ENCODE peak calls at places on chromosomes 12 and 14, in ten cellular contexts. M, J, X, S, W, P, K, R, G and A are unnamed samples.

GRCh38 chr14:97477353-97477752 is 680.2 kb downstream of the VRK1 start:
- DNase-seq in M (no peak), J (no peak), X (no peak), S (no peak), W (no peak), P (no peak), K (no peak), R (no peak), G (no peak), A (no peak)

GRCh38 chr12:9634177-9634803 is 26.6 kb upstream of the KLRB1 start:
- DNase-seq in M (no peak), J (peak), X (no peak), S (peak), W (peak), P (peak), K (no peak), R (peak), G (no peak), A (peak)

GRCh38 chr12:79674629-79675028 is 16.1 kb downstream of the PAWR start:
- DNase-seq in M (no peak), J (peak), X (no peak), S (peak), W (no peak), P (no peak), K (no peak), R (no peak), G (no peak), A (peak)

GRCh38 chr12:62263956-62264355 is 3.8 kb downstream of the USP15 start:
- DNase-seq in M (no peak), J (no peak), X (no peak), S (no peak), W (no peak), P (no peak), K (no peak), R (no peak), G (no peak), A (no peak)

GRCh38 chr12:5166976-5167375 is 123.3 kb downstream of the KCNA5 start:
- DNase-seq in M (no peak), J (peak), X (no peak), S (peak), W (peak), P (no peak), K (no peak), R (no peak), G (no peak), A (peak)

GRCh38 chr14:75859746-75860145 is 122.0 kb downstream of the TGFB3 start:
- DNase-seq in M (no peak), J (no peak), X (no peak), S (no peak), W (no peak), P (no peak), K (no peak), R (no peak), G (no peak), A (no peak)

GRCh38 chr14:104387385-104388010 is 192.1 kb upstream of the C14orf180 start:
- DNase-seq in M (no peak), J (no peak), X (no peak), S (no peak), W (no peak), P (no peak), K (no peak), R (no peak), G (no peak), A (no peak)

GRCh38 chr12:23556661-23557060 is 392.8 kb downstream of the SOX5 start:
- DNase-seq in M (no peak), J (no peak), X (no peak), S (no peak), W (no peak), P (no peak), K (no peak), R (no peak), G (no peak), A (no peak)

GRCh38 chr12:108933950-108934349 is 54.1 kb downstream of the DAO start:
- DNase-seq in M (no peak), J (no peak), X (no peak), S (no peak), W (no peak), P (no peak), K (no peak), R (no peak), G (no peak), A (no peak)

GRCh38 chr12:117805865-117806264 is 162.9 kb downstream of the KSR2 start:
- DNase-seq in M (no peak), J (no peak), X (no peak), S (no peak), W (no peak), P (no peak), K (no peak), R (no peak), G (no peak), A (no peak)

GRCh38 chr12:110546339-110546738 is 36.8 kb downstream of the PPTC7 start:
- DNase-seq in M (no peak), J (peak), X (no peak), S (peak), W (peak), P (no peak), K (no peak), R (no peak), G (no peak), A (peak)

GRCh38 chr12:11171953-11172675 is 1.1 kb downstream of the SMIM10L1 start:
- DNase-seq in M (no peak), J (peak), X (no peak), S (peak), W (peak), P (no peak), K (no peak), R (no peak), G (no peak), A (peak)

GRCh38 chr12:75631809-75632208 is 120.4 kb upstream of the KRR1 start:
- DNase-seq in M (no peak), J (no peak), X (no peak), S (no peak), W (no peak), P (no peak), K (no peak), R (no peak), G (no peak), A (no peak)

GRCh38 chr12:71312767-71313375 is 126.7 kb upstream of the LGR5 start:
- DNase-seq in M (no peak), J (peak), X (no peak), S (peak), W (peak), P (no peak), K (no peak), R (no peak), G (no peak), A (no peak)

GRCh38 chr14:80996049-80996901 is 40.9 kb downstream of the TSHR start:
- DNase-seq in M (no peak), J (peak), X (peak), S (peak), W (peak), P (peak), K (peak), R (peak), G (no peak), A (peak)

GRCh38 chr12:111446631-111447570 is 41.2 kb downstream of the SH2B3 start:
- DNase-seq in M (no peak), J (no peak), X (peak), S (no peak), W (no peak), P (no peak), K (no peak), R (no peak), G (no peak), A (no peak)

GRCh38 chr14:90522585-90523191 is 125.9 kb downstream of the CALM1 start:
- DNase-seq in M (no peak), J (peak), X (no peak), S (peak), W (no peak), P (no peak), K (no peak), R (peak), G (no peak), A (peak)

DNA sequence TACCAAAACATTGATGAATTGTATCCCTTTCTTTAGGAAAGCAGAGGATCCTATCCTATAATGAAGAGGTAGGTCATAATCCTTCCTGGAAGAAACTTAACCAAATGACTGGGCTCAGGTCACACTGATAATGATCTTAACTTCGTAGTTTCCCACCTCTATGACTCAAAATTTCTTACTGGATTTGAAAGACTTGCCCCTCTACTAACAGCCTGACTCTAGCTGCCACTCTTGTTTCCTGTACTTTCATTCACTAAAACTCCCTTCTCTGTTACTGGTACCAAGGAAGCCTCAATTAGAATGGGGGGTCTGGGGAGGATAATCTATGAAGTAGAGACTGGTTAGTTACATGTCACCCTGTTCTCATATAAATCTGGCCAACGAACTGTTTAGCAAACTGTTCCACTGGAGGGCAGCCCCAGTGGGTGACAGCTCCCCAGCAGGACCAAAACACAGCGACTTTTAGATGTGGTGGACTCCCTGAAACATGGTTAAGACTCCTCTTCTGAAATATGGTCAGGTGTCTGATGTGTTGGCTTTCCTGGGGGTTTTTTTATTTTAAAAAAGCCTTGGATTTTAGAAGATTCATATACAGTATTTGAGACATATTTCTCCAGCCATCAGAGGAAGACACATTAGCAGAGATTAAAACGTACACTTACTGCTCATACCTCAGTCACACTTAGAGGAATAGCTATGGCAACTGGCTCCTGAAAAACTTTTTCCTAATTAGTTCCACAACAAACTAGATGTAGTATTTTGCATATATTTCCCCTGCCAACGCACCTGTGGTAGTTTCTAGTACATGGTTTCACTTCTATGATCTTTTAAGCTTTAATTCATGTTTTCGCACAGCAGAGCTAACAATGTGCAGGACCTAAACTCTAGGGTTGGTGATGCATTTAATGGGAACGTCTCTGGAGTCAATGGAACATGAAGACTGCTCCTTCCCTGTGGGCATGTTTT is 72.3 kb downstream of the ACADS start:
- DNase-seq in M (no peak), J (no peak), X (no peak), S (no peak), W (no peak), P (no peak), K (no peak), R (no peak), G (no peak), A (no peak)
- H3K4me3 ChIP-seq in M (no peak), J (no peak), X (no peak), S (no peak), W (no peak), P (no peak), K (no peak), R (no peak), G (no peak), A (no peak)

GRCh38 chr12:122189626-122190475 is 6.9 kb downstream of the LRRC43 start:
- DNase-seq in M (no peak), J (no peak), X (no peak), S (no peak), W (no peak), P (no peak), K (no peak), R (no peak), G (no peak), A (no peak)

GRCh38 chr12:122192441-122192840 is 9.5 kb downstream of the LRRC43 start:
- DNase-seq in M (no peak), J (no peak), X (no peak), S (no peak), W (no peak), P (no peak), K (no peak), R (no peak), G (no peak), A (no peak)

GRCh38 chr12:122194804-122195203 is 8.7 kb upstream of the B3GNT4 start:
- DNase-seq in M (no peak), J (no peak), X (no peak), S (no peak), W (no peak), P (no peak), K (no peak), R (no peak), G (no peak), A (no peak)

GRCh38 chr12:122187466-122187865 is 4.5 kb downstream of the LRRC43 start:
- DNase-seq in M (no peak), J (no peak), X (no peak), S (no peak), W (no peak), P (no peak), K (no peak), R (no peak), G (no peak), A (no peak)

DNA sequence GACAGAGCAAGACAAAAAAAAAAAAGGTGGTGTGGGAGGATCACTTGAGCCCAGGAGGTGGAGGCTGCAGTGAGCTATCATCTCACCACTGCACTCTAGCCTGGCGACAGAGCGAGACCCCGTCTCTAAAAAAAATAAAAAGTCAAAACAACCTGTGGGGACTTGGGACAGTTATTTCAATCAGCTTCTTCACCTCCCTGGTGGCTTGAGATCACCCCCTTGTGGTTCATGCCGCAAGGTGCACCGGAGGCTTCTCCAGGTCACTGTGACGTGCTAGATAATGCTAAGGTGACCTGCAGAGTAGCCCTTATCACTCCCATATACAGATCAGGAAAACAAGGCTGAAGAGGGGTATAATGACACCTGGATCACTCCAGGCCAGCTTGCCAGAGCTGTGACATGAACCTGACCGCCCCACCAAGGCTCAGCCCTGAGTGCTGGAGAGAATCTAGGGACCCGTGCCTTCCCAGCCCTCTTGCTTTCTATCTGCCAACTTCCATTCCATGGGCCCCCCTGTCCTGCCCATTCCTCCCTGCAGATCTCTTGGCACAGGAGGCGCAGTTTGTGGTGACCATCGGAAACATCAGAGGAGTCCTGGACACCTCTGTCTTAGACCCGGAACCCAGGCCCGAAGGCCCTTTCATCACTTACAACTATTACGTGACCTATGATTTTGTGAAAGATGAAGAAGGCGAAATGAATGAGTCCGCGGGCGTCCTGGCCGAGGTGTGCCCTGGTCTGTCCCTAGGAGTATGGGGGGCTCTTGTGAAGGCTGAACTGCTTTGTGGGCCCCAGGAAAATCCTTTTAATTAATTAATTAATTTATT is 8.1 kb downstream of the LRRC43 start:
- DNase-seq in M (peak), J (peak), X (peak), S (peak), W (peak), P (peak), K (peak), R (peak), G (peak), A (peak)
- TF ChIP-seq CTCF in M (peak), J (peak), X (peak), S (peak), W (peak), P (peak), K (peak), R (peak), G (peak), A (peak)

GRCh38 chr12:32548691-32549412 is 130.2 kb upstream of the DNM1L start:
- DNase-seq in M (no peak), J (peak), X (no peak), S (peak), W (no peak), P (no peak), K (no peak), R (no peak), G (no peak), A (peak)
- H3K4me3 ChIP-seq in M (no peak), J (no peak), X (no peak), S (no peak), W (no peak), P (no peak), K (no peak), R (no peak), G (no peak), A (no peak)

GRCh38 chr12:129564768-129565167 is 339.1 kb downstream of the TMEM132D start:
- DNase-seq in M (no peak), J (no peak), X (no peak), S (peak), W (no peak), P (no peak), K (no peak), R (no peak), G (no peak), A (no peak)
- TF ChIP-seq CTCF in M (no peak), J (no peak), X (no peak), S (no peak), W (no peak), P (no peak), K (no peak), R (no peak), G (no peak), A (no peak)

GRCh38 chr12:2963154-2963759 is 4.1 kb downstream of the TEAD4 start:
- DNase-seq in M (no peak), J (no peak), X (peak), S (no peak), W (no peak), P (peak), K (no peak), R (no peak), G (no peak), A (no peak)
- H3K4me3 ChIP-seq in M (no peak), J (no peak), X (no peak), S (no peak), W (no peak), P (no peak), K (no peak), R (no peak), G (no peak), A (no peak)

GRCh38 chr14:68248481-68249255 is 429.1 kb downstream of the RAD51B start:
- DNase-seq in M (peak), J (peak), X (no peak), S (peak), W (peak), P (no peak), K (no peak), R (no peak), G (no peak), A (peak)
- TF ChIP-seq CTCF in M (peak), J (peak), X (peak), S (peak), W (peak), P (no peak), K (peak), R (peak), G (no peak), A (peak)

GRCh38 chr12:43453761-43454160 is 98.2 kb downstream of the ADAMTS20 start:
- DNase-seq in M (no peak), J (peak), X (no peak), S (no peak), W (no peak), P (no peak), K (no peak), R (no peak), G (no peak), A (no peak)
- H3K4me3 ChIP-seq in M (no peak), J (no peak), X (no peak), S (no peak), W (no peak), P (no peak), K (no peak), R (no peak), G (no peak), A (no peak)

GRCh38 chr14:70004791-70005190 is 125.6 kb downstream of the SMOC1 start:
- DNase-seq in M (no peak), J (peak), X (no peak), S (no peak), W (no peak), P (no peak), K (no peak), R (no peak), G (no peak), A (no peak)
- TF ChIP-seq CTCF in M (no peak), J (no peak), X (no peak), S (no peak), W (no peak), P (no peak), K (no peak), R (no peak), G (no peak), A (no peak)

DNA sequence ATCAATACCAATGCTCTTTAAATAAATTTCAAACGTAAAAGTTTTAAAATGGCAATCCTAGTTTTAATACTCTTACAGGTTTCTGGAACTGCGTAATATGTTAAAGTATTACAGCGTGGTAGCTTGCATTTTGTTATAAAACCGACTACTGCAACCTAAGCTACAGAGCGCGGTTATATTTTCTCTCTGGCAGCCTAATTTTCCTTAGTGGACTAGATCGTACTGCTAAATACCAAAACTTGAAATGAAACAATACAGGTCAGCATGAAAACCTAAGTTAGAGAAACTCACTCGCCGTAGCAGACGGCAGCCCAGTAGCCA is 1.2 kb downstream of the CCDC92 start:
- DNase-seq in M (no peak), J (no peak), X (no peak), S (no peak), W (no peak), P (no peak), K (no peak), R (no peak), G (no peak), A (no peak)
- H3K4me3 ChIP-seq in M (peak), J (peak), X (peak), S (peak), W (peak), P (peak), K (peak), R (peak), G (no peak), A (peak)

DNA sequence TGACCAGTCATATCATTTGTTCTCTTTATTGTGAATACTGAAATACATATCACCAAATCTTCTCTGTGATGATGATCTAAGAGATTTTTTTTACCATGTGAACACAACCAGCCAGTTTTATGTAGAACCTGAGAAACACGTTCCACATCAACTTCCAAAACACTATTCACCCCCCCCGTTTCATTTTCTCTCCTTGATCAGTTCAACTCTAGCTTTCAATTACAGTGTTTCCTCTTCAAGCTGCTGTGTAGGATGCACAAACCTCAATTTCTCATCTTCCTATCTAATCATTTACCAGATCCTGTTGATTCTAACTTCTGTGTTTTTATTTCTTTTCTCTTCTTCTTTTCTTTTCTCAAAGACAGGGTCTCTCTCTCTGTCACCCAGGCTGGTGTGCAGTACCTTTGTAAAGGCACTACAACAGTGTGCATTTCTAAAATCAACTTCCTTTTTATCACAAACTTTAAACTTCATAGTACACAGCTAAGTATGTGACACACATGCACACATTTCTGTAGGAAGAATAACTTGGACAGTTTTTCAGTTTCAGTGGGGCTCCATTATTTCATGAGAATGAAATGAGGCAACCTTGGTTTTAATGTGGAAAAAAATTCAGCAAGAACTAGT is 149.9 kb upstream of the FBXO33 start:
- DNase-seq in M (no peak), J (no peak), X (no peak), S (no peak), W (no peak), P (no peak), K (no peak), R (no peak), G (no peak), A (no peak)
- TF ChIP-seq CTCF in M (no peak), J (no peak), X (no peak), S (no peak), W (no peak), P (no peak), K (no peak), R (no peak), G (no peak), A (no peak)